ENCODE peak calls at places on chromosome 10, in nine cellular contexts. F, X, C, U, D, E, P, N and A are unnamed samples.

GRCh38 chr10:99234067-99234738 is 1.4 kb downstream of the HPSE2 start:
- DNase-seq in C (peak; percentile 90), X (peak; percentile 89), F (peak; percentile 22), E (peak; percentile 11), D (peak; percentile 66), N (peak; percentile 31), U (peak; percentile 61), P (peak; percentile 79), A (peak; percentile 76)

GRCh38 chr10:71816931-71817631 is 34.0 kb downstream of the PSAP start:
- DNase-seq in E (no peak), U (no peak), F (no peak), X (no peak), P (peak; percentile 23), C (no peak), N (no peak), D (no peak), A (no peak)

GRCh38 chr10:127945335-127945734 is 38.4 kb downstream of the PTPRE start:
- DNase-seq in F (peak; percentile 45), U (peak; percentile 48), N (peak; percentile 17), P (no peak), E (peak; percentile 29), D (peak; percentile 79), X (no peak), C (no peak), A (no peak)

GRCh38 chr10:61763778-61764177 is 101.0 kb downstream of the CABCOCO1 start:
- DNase-seq in E (no peak), P (no peak), N (no peak), U (no peak), D (no peak), X (no peak), C (no peak), F (no peak), A (no peak)

GRCh38 chr10:98242823-98243222 is 25.2 kb downstream of the LOXL4 start:
- DNase-seq in F (peak; percentile 51), U (peak; percentile 20), D (no peak), E (no peak), X (no peak), P (no peak), C (no peak), N (peak; percentile 56), A (no peak)

GRCh38 chr10:112202561-112203241 is 19.1 kb upstream of the GPAM start:
- DNase-seq in U (no peak), E (no peak), N (peak; percentile 70), C (peak; percentile 42), F (no peak), D (no peak), X (peak; percentile 44), P (no peak), A (no peak)

GRCh38 chr10:3455385-3456334 is 283.1 kb upstream of the PITRM1 start:
- DNase-seq in X (no peak), C (no peak), N (peak; percentile 19), D (no peak), U (no peak), P (no peak), F (peak; percentile 60), E (no peak), A (no peak)

GRCh38 chr10:86047588-86047987 is 319.0 kb downstream of the GRID1 start:
- DNase-seq in U (no peak), F (no peak), E (no peak), N (no peak), X (no peak), D (no peak), C (no peak), P (no peak), A (no peak)

GRCh38 chr10:16867556-16867955 is 50.3 kb upstream of the RSU1 start:
- DNase-seq in D (no peak), U (no peak), E (no peak), X (no peak), C (no peak), P (peak; percentile 57), F (peak; percentile 88), N (peak; percentile 69), A (no peak)

GRCh38 chr10:87860156-87860795 is 3.1 kb downstream of the KLLN start:
- DNase-seq in U (peak; percentile 84), C (peak; percentile 69), D (no peak), P (peak; percentile 9), E (no peak), F (peak; percentile 81), X (peak; percentile 54), N (peak; percentile 69), A (peak; percentile 56)

GRCh38 chr10:69661414-69662172 is 31.5 kb downstream of the FAM241B start:
- DNase-seq in F (no peak), X (no peak), D (no peak), N (no peak), P (no peak), E (no peak), U (no peak), C (no peak), A (no peak)

GRCh38 chr10:69662173-69662685 is 32.2 kb downstream of the FAM241B start:
- DNase-seq in P (no peak), F (no peak), N (no peak), D (no peak), C (no peak), U (no peak), X (no peak), E (peak; percentile 33), A (no peak)

GRCh38 chr10:69665457-69666320 is 35.6 kb downstream of the FAM241B start:
- DNase-seq in U (no peak), C (no peak), N (no peak), P (no peak), F (no peak), E (no peak), X (no peak), D (no peak), A (no peak)

GRCh38 chr10:69662901-69663300 is 32.9 kb downstream of the FAM241B start:
- DNase-seq in U (no peak), E (no peak), X (no peak), F (no peak), C (no peak), N (no peak), D (no peak), P (no peak), A (no peak)

DNA sequence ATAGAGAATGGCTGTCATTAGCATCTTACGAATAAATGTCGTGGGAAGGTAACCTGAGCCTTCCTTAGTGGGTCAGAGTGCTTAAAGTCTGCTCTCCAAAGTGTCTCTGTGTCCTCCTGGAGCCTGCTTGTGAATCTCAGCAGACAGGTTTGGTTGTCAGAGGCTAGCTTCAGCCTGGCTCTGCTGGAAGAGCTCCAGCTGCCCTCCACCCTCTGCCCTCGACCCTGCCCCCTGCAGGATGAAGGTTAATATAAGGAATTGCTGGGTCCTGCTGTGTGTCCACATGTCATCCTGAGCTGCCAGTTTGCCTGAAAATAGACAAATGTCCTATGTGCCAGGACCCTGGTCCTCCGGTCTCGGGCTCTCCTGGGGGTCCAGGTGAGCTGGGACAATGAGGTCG is 33.5 kb downstream of the FAM241B start:
- DNase-seq in D (no peak), F (no peak), N (no peak), X (no peak), C (no peak), U (no peak), E (no peak), P (peak; percentile 34), A (no peak)
- TF ChIP-seq CTCF in D (no peak), F (no peak), N (no peak), X (no peak), C (no peak), U (peak; percentile 39), E (no peak), P (peak; percentile 45), A (peak; percentile 7)

GRCh38 chr10:18599392-18599791 is 52.0 kb downstream of the NSUN6 start:
- DNase-seq in P (no peak), X (no peak), C (no peak), U (no peak), D (no peak), E (no peak), N (no peak), F (no peak), A (no peak)

GRCh38 chr10:18606051-18606730 is 45.2 kb downstream of the NSUN6 start:
- DNase-seq in D (no peak), P (no peak), F (no peak), E (no peak), C (no peak), X (no peak), U (no peak), N (no peak), A (no peak)

GRCh38 chr10:18601321-18601720 is 50.1 kb downstream of the NSUN6 start:
- DNase-seq in C (no peak), P (no peak), X (no peak), U (no peak), N (no peak), E (no peak), D (no peak), F (no peak), A (no peak)
- TF ChIP-seq CTCF in C (no peak), P (peak; percentile 27), X (no peak), U (no peak), N (no peak), E (no peak), D (no peak), F (no peak), A (no peak)

GRCh38 chr10:12067336-12067735 is 1.4 kb upstream of the DHTKD1 start:
- DNase-seq in C (no peak), N (peak; percentile 93), X (no peak), U (no peak), D (no peak), F (peak; percentile 85), E (no peak), P (no peak), A (no peak)

GRCh38 chr10:12062754-12063482 is 5.8 kb upstream of the DHTKD1 start:
- DNase-seq in F (no peak), X (no peak), D (no peak), C (no peak), E (no peak), N (no peak), P (no peak), U (peak; percentile 52), A (no peak)

GRCh38 chr10:12063483-12063818 is 5.3 kb upstream of the DHTKD1 start:
- DNase-seq in U (no peak), P (no peak), F (no peak), X (no peak), E (no peak), D (no peak), C (no peak), N (no peak), A (no peak)

GRCh38 chr10:12073526-12073925 is 4.8 kb downstream of the DHTKD1 start:
- DNase-seq in F (no peak), D (no peak), N (no peak), P (no peak), U (peak; percentile 39), C (no peak), X (no peak), E (no peak), A (no peak)

GRCh38 chr10:12068467-12069269 is at the start of gene DHTKD1:
- DNase-seq in U (peak; percentile 99), N (peak; percentile 96), X (peak; percentile 100), F (peak; percentile 99), P (peak; percentile 99), E (peak; percentile 99), D (peak; percentile 78), C (peak; percentile 100), A (peak; percentile 91)
- TF ChIP-seq CTCF in U (peak; percentile 50), N (peak; percentile 22), X (no peak), F (peak; percentile 33), P (peak; percentile 31), E (peak; percentile 39), D (no peak), C (no peak), A (peak; percentile 37)

DNA sequence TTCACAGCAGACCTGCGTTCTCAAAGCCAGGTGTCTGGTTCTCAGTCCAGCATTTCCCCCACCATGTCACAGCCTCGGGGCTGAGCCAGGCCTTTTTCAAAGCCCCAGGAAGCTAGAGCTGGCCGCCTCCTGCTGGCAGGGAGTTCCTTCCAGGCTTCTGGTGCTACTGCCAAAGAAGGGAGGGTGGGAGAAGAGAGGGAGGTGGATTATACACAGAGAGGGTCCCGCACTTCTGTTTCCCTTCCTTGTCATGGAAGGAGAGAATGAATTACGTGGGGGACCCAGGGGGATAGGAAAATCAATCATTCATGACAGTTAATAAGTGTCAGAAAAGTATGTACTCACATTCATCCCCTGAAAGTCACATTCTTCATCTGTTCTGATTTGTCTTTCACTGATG is 600 bp upstream of the LGI1 start:
- DNase-seq in C (no peak), X (no peak), E (no peak), U (no peak), P (peak; percentile 39), N (no peak), F (peak; percentile 3), D (no peak), A (no peak)
- TF ChIP-seq CTCF in C (no peak), X (no peak), E (no peak), U (no peak), P (no peak), N (no peak), F (peak; percentile 32), D (no peak), A (no peak)